ENCODE peak calls at places on chromosomes 4 and X, in four cellular contexts. R is SJSA1, E is sigmoid colon, U is K562. N is an unnamed sample.

GRCh38 chr4:1187182-1187581 is 14.8 kb upstream of the SPON2 start:
- DNase-seq in R (no peak), E (no peak), U (no peak), N (no peak)

GRCh38 chr4:31557444-31557843 is 837.3 kb downstream of the PCDH7 start:
- DNase-seq in R (no peak), E (no peak), U (no peak), N (no peak)

GRCh38 chr4:51836531-51836930 is 6.4 kb upstream of the DCUN1D4 start:
- DNase-seq in R (no peak), E (no peak), U (no peak), N (no peak)

GRCh38 chr4:38131371-38132139 is 171.4 kb downstream of the PTTG2 start:
- DNase-seq in R (no peak), E (no peak), U (no peak), N (no peak)

GRCh38 chr4:78058591-78059523 is 1.7 kb downstream of the FRAS1 start:
- DNase-seq in R (no peak), E (peak), U (no peak), N (no peak)

GRCh38 chrX:136215559-136215958 is 35.6 kb downstream of the MAP7D3 start:
- DNase-seq in R (no peak), E (no peak), U (no peak), N (no peak)

GRCh38 chrX:101078716-101079115 is at the start of gene TMEM35A:
- DNase-seq in R (no peak), E (no peak), U (no peak), N (no peak)

GRCh38 chr4:182265881-182266280 is 22.7 kb downstream of the TENM3 start:
- DNase-seq in R (no peak), E (no peak), U (no peak), N (no peak)

GRCh38 chr4:137451150-137451850 is 81.0 kb downstream of the PCDH18 start:
- DNase-seq in R (no peak), E (no peak), U (no peak), N (no peak)

GRCh38 chr4:142091085-142091513 is 454.7 kb downstream of the IL15 start:
- DNase-seq in R (no peak), E (no peak), U (no peak), N (no peak)

GRCh38 chr4:181745933-181746627 is 497.1 kb upstream of the TENM3 start:
- DNase-seq in R (no peak), E (no peak), U (no peak), N (no peak)

GRCh38 chr4:165294907-165295306 is 32.6 kb upstream of the MSMO1 start:
- DNase-seq in R (no peak), E (no peak), U (no peak), N (no peak)

GRCh38 chr4:47145630-47146029 is 114.3 kb downstream of the GABRB1 start:
- DNase-seq in R (no peak), E (no peak), U (no peak), N (no peak)

GRCh38 chrX:39667191-39667590 is 430.6 kb downstream of the BCOR start:
- DNase-seq in R (no peak), E (no peak), U (no peak), N (no peak)

GRCh38 chrX:41824551-41824950 is 98.8 kb downstream of the CASK start:
- DNase-seq in R (no peak), E (no peak), U (no peak), N (no peak)

GRCh38 chrX:133401539-133401938 is 13.8 kb downstream of the GPC4 start:
- DNase-seq in R (no peak), E (no peak), U (no peak), N (no peak)

GRCh38 chrX:130539721-130540321 is 138.0 kb downstream of the RBMX2 start:
- DNase-seq in R (peak), E (no peak), U (peak), N (peak)

GRCh38 chr4:76087007-76087769 is 12.7 kb downstream of the ART3 start:
- DNase-seq in R (peak), E (no peak), U (peak), N (peak)

GRCh38 chrX:136209016-136209738 is 42.0 kb downstream of the MAP7D3 start:
- DNase-seq in R (peak), E (peak), U (peak), N (peak)

GRCh38 chr4:185219551-185220344 is 10.3 kb downstream of the SNX25 start:
- DNase-seq in R (no peak), E (peak), U (no peak), N (no peak)

GRCh38 chrX:101022020-101022419 is 29.9 kb downstream of the TRMT2B start:
- DNase-seq in R (no peak), E (no peak), U (no peak), N (no peak)

GRCh38 chr4:146059865-146060264 is 115.7 kb upstream of the LSM6 start:
- DNase-seq in R (no peak), E (no peak), U (no peak), N (no peak)

GRCh38 chrX:63754141-63754859 is 30.7 kb downstream of the ARHGEF9 start:
- DNase-seq in R (no peak), E (no peak), U (no peak), N (peak)

GRCh38 chr4:1347410-1347864 is 429 bp downstream of the UVSSA start:
- DNase-seq in R (peak), E (peak), U (no peak), N (peak)

GRCh38 chrX:120309873-120310730 is 1.2 kb downstream of the TMEM255A start:
- DNase-seq in R (no peak), E (no peak), U (no peak), N (no peak)

GRCh38 chrX:43552166-43552565 is 103.9 kb upstream of the MAOA start:
- DNase-seq in R (no peak), E (no peak), U (no peak), N (no peak)

GRCh38 chr4:6331018-6331417 is 61.4 kb downstream of the WFS1 start:
- DNase-seq in R (no peak), E (no peak), U (peak), N (no peak)

GRCh38 chr4:93633721-93634120 is 194.8 kb upstream of the ATOH1 start:
- DNase-seq in R (no peak), E (no peak), U (no peak), N (no peak)

DNA sequence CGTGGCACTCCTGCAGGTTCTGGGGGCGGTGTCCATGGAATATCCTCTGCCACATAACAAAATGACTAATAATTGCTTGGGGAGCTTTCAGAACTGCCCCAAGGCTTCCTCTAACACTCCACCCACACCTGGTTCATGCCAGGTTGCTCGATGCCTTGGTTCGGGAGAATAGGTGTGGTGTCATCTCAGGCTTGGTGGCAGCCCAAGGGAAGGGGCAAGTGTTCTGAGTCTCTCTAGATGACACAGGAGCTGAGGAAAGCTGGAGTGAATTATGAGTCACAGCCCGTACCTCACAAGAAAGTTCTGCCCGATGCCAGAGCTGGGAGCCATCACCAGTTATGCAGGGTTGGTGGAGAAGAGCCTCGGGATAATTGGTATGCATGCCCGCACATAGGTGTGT is 14.7 kb downstream of the FTSJ1 start:
- DNase-seq in R (no peak), E (no peak), U (no peak), N (no peak)
- H3K27ac ChIP-seq in R (peak), E (no peak), U (no peak), N (no peak)

DNA sequence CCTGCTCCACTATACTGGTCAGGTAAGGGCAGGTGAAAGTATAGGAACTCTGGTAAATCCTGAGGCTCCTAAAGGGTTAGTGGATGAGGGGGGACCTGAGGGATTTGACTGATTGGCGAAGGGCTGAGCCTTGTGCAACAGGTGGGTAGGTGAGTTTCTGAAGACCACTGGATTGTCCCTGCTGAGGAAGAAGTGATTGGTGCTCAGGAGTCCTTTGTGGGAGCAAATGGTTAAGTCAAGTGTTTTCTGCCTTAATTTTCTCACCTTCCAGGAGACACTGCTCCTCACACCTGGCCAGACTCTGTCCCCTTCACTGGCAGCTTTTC is 156.6 kb downstream of the AMMECR1 start:
- DNase-seq in R (no peak), E (no peak), U (no peak), N (no peak)
- H3K27ac ChIP-seq in R (peak), E (no peak), U (no peak), N (no peak)

GRCh38 chrX:15989716-15990115 is 133.6 kb upstream of the GRPR start:
- DNase-seq in R (no peak), E (no peak), U (no peak), N (no peak)
- H3K27ac ChIP-seq in R (peak), E (peak), U (no peak), N (no peak)

GRCh38 chr4:186414365-186414764 is 141.0 kb downstream of the MTNR1A start:
- DNase-seq in R (no peak), E (no peak), U (no peak), N (no peak)

DNA sequence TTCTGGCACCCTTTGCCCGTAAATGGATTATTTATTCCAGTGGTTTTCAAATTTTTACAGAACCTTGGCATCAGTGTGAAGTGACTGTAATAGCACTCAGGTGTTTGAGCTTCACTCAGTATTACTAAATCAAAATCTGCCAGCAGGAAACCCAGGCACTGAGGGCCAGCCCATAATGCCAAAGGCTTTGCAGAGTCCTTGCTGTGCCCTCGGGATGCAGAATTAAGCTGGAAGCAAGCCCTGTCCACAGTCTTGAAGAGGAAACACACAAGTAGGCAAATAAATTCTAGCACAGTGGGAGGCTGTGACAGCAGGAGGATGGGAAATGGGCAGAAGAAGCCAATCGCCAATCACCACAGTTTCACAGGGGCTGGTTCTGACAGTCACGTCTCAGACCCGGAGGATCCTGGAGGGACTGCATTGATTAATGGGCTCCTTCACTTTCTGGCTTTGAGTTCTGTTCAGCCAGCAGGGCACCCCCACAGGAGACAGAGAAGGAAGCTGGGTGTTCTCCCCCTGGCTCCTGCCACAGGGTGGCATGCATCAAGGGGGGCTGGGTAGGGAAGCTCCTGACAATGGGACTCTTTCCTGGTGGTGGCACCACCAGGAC is 138.8 kb downstream of the MTNR1A start:
- DNase-seq in R (no peak), E (no peak), U (no peak), N (no peak)
- H3K27ac ChIP-seq in R (no peak), E (no peak), U (no peak), N (no peak)

GRCh38 chrX:149493567-149494562 is 11.2 kb downstream of the IDS start:
- DNase-seq in R (no peak), E (no peak), U (peak), N (no peak)

GRCh38 chrX:149491812-149492211 is 13.3 kb downstream of the IDS start:
- DNase-seq in R (no peak), E (no peak), U (no peak), N (no peak)

GRCh38 chrX:149494844-149495565 is 10.1 kb downstream of the IDS start:
- DNase-seq in R (no peak), E (no peak), U (no peak), N (no peak)

GRCh38 chrX:149487292-149487691 is 17.8 kb downstream of the IDS start:
- DNase-seq in R (no peak), E (no peak), U (peak), N (no peak)

DNA sequence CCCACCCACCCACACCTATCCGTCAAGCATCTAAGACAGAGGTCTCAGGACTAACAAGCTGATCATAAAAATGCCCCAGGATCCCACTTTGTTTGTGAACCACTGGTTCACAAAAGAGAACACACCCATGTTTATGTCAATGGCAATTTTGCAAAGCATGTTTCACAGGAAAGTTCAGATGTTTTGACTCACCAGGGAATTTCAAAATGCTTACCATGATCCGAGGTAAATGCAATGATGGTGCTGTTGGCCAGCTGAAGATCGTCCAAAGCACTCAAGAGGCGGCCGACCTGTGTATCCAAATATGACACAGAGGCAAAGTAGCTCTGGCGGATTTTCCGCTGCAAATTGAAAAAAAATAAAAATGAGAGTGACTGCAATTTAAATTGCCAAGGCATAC is 15.0 kb downstream of the IDS start:
- DNase-seq in R (no peak), E (no peak), U (no peak), N (no peak)
- H3K27ac ChIP-seq in R (no peak), E (no peak), U (no peak), N (no peak)

GRCh38 chr4:147772056-147772455 is 40.2 kb downstream of the ARHGAP10 start:
- DNase-seq in R (no peak), E (no peak), U (no peak), N (no peak)

GRCh38 chr4:147770831-147771230 is 38.9 kb downstream of the ARHGAP10 start:
- DNase-seq in R (no peak), E (no peak), U (no peak), N (no peak)

GRCh38 chr4:147772459-147772969 is 40.6 kb downstream of the ARHGAP10 start:
- DNase-seq in R (peak), E (no peak), U (no peak), N (no peak)

GRCh38 chr4:147776600-147777175 is 44.8 kb downstream of the ARHGAP10 start:
- DNase-seq in R (no peak), E (no peak), U (no peak), N (no peak)

GRCh38 chr4:147773261-147774184 is 41.6 kb downstream of the ARHGAP10 start:
- DNase-seq in R (no peak), E (no peak), U (no peak), N (no peak)
- H3K27ac ChIP-seq in R (peak), E (peak), U (no peak), N (no peak)

GRCh38 chr4:105234582-105234981 is 87.9 kb downstream of the TET2 start:
- DNase-seq in R (no peak), E (no peak), U (no peak), N (no peak)
- H3K27ac ChIP-seq in R (no peak), E (no peak), U (no peak), N (no peak)